ENCODE peak calls at places on chromosomes 5 and 9, in four cellular contexts. S, L, D and U are unnamed samples.
A peak's percentile ranks its signal among the peaks of the same experiment; 100 is the strongest.

GRCh38 chr5:17289681-17290619 is 72.5 kb downstream of the BASP1 start:
- DNase-seq in S (no peak), L (peak; percentile 19), D (no peak), U (no peak)

GRCh38 chr9:91516781-91517180 is 93.1 kb upstream of the NFIL3 start:
- DNase-seq in S (no peak), L (no peak), D (no peak), U (no peak)

GRCh38 chr5:160506006-160507004 is 84.7 kb downstream of the PTTG1 start:
- DNase-seq in S (peak; percentile 78), L (no peak), D (peak; percentile 81), U (no peak)

GRCh38 chr5:132677191-132677590 is 3.4 kb downstream of the IL4 start:
- DNase-seq in S (no peak), L (peak; percentile 59), D (no peak), U (peak; percentile 65)

GRCh38 chr9:92480332-92480771 is 2.0 kb downstream of the ASPN start:
- DNase-seq in S (no peak), L (no peak), D (no peak), U (no peak)

GRCh38 chr9:98658965-98659364 is 49.8 kb downstream of the GABBR2 start:
- DNase-seq in S (no peak), L (peak; percentile 75), D (no peak), U (no peak)

GRCh38 chr5:150585781-150586461 is 54.5 kb upstream of the SYNPO start:
- DNase-seq in S (no peak), L (no peak), D (no peak), U (no peak)

GRCh38 chr5:32153723-32154122 is 20.4 kb downstream of the GOLPH3 start:
- DNase-seq in S (no peak), L (no peak), D (no peak), U (no peak)

GRCh38 chr9:96038271-96038670 is 162.8 kb downstream of the ERCC6L2 start:
- DNase-seq in S (no peak), L (no peak), D (no peak), U (no peak)